ENCODE peak calls at places on chromosomes 11 and 22, in nine cellular contexts. One of them, this sample, is unnamed. For H3K9me3, the result is how much of the 10 kb centered on the place peaks cover.

GRCh38 chr11:87120937-87121336 is 83.2 kb downstream of the TMEM135 start:
- DNase-seq in colonic mucosa: no peak
- DNase-seq in body of pancreas: no peak
- DNase-seq in sigmoid colon: no peak
- DNase-seq in CD8-positive, alpha-beta T cell: no peak
- DNase-seq in fibroblast of lung: no peak
- DNase-seq in IMR-90: no peak
- DNase-seq in CD4-positive, alpha-beta T cell: no peak
- DNase-seq in tibial nerve: no peak
- DNase-seq in this sample: no peak

GRCh38 chr11:111733009-111733408 is 33.2 kb downstream of the PPP2R1B start:
- DNase-seq in body of pancreas: peak
- DNase-seq in CD4-positive, alpha-beta T cell: no peak
- DNase-seq in IMR-90: peak
- DNase-seq in colonic mucosa: no peak
- DNase-seq in tibial nerve: peak
- DNase-seq in sigmoid colon: peak
- DNase-seq in CD8-positive, alpha-beta T cell: no peak
- DNase-seq in fibroblast of lung: peak
- DNase-seq in this sample: peak

GRCh38 chr11:70717961-70718595 is 319.7 kb downstream of the CTTN start:
- DNase-seq in body of pancreas: no peak
- DNase-seq in CD8-positive, alpha-beta T cell: no peak
- DNase-seq in tibial nerve: no peak
- DNase-seq in sigmoid colon: no peak
- DNase-seq in IMR-90: no peak
- DNase-seq in fibroblast of lung: no peak
- DNase-seq in CD4-positive, alpha-beta T cell: no peak
- DNase-seq in colonic mucosa: no peak
- DNase-seq in this sample: peak

GRCh38 chr11:66919938-66920337 is 38.2 kb downstream of the PC start:
- DNase-seq in CD4-positive, alpha-beta T cell: no peak
- DNase-seq in IMR-90: no peak
- DNase-seq in sigmoid colon: no peak
- DNase-seq in colonic mucosa: no peak
- DNase-seq in fibroblast of lung: no peak
- DNase-seq in body of pancreas: no peak
- DNase-seq in CD8-positive, alpha-beta T cell: no peak
- DNase-seq in tibial nerve: no peak
- DNase-seq in this sample: no peak

GRCh38 chr11:60691636-60692035 is 7.8 kb upstream of the MS4A8 start:
- DNase-seq in tibial nerve: no peak
- DNase-seq in CD8-positive, alpha-beta T cell: no peak
- DNase-seq in body of pancreas: no peak
- DNase-seq in sigmoid colon: no peak
- DNase-seq in colonic mucosa: no peak
- DNase-seq in CD4-positive, alpha-beta T cell: no peak
- DNase-seq in fibroblast of lung: no peak
- DNase-seq in IMR-90: no peak
- DNase-seq in this sample: no peak

GRCh38 chr11:22431074-22431473 is 92.9 kb downstream of the SLC17A6 start:
- DNase-seq in sigmoid colon: no peak
- DNase-seq in IMR-90: no peak
- DNase-seq in CD8-positive, alpha-beta T cell: no peak
- DNase-seq in body of pancreas: no peak
- DNase-seq in colonic mucosa: no peak
- DNase-seq in tibial nerve: no peak
- DNase-seq in fibroblast of lung: no peak
- DNase-seq in CD4-positive, alpha-beta T cell: no peak
- DNase-seq in this sample: no peak

GRCh38 chr11:31817621-31818493 is 6.7 kb upstream of the PAX6 start:
- DNase-seq in sigmoid colon: no peak
- DNase-seq in CD4-positive, alpha-beta T cell: no peak
- DNase-seq in IMR-90: no peak
- DNase-seq in CD8-positive, alpha-beta T cell: no peak
- DNase-seq in colonic mucosa: no peak
- DNase-seq in fibroblast of lung: no peak
- DNase-seq in tibial nerve: no peak
- DNase-seq in body of pancreas: peak
- DNase-seq in this sample: no peak

GRCh38 chr11:6626971-6627761 is 7.9 kb upstream of the TPP1 start:
- DNase-seq in body of pancreas: no peak
- DNase-seq in CD4-positive, alpha-beta T cell: no peak
- DNase-seq in CD8-positive, alpha-beta T cell: no peak
- DNase-seq in tibial nerve: no peak
- DNase-seq in fibroblast of lung: no peak
- DNase-seq in IMR-90: no peak
- DNase-seq in colonic mucosa: no peak
- DNase-seq in sigmoid colon: no peak
- DNase-seq in this sample: no peak

GRCh38 chr11:126380909-126381308 is 25.4 kb downstream of the ST3GAL4 start:
- DNase-seq in tibial nerve: no peak
- DNase-seq in CD8-positive, alpha-beta T cell: no peak
- DNase-seq in IMR-90: no peak
- DNase-seq in body of pancreas: no peak
- DNase-seq in colonic mucosa: no peak
- DNase-seq in CD4-positive, alpha-beta T cell: no peak
- DNase-seq in fibroblast of lung: no peak
- DNase-seq in sigmoid colon: no peak
- DNase-seq in this sample: no peak

GRCh38 chr11:73307323-73308002 is 613 bp upstream of the ARHGEF17 start:
- DNase-seq in colonic mucosa: peak
- DNase-seq in body of pancreas: peak
- DNase-seq in sigmoid colon: peak
- DNase-seq in CD4-positive, alpha-beta T cell: peak
- DNase-seq in IMR-90: peak
- DNase-seq in fibroblast of lung: peak
- DNase-seq in CD8-positive, alpha-beta T cell: peak
- DNase-seq in tibial nerve: peak
- DNase-seq in this sample: peak

GRCh38 chr11:73308963-73309960 is 1.2 kb downstream of the ARHGEF17 start:
- DNase-seq in colonic mucosa: peak
- DNase-seq in IMR-90: peak
- DNase-seq in CD4-positive, alpha-beta T cell: no peak
- DNase-seq in sigmoid colon: peak
- DNase-seq in tibial nerve: peak
- DNase-seq in fibroblast of lung: peak
- DNase-seq in body of pancreas: peak
- DNase-seq in CD8-positive, alpha-beta T cell: no peak
- DNase-seq in this sample: peak

GRCh38 chr11:73306977-73307322 is 1.1 kb upstream of the ARHGEF17 start:
- DNase-seq in CD4-positive, alpha-beta T cell: no peak
- DNase-seq in tibial nerve: no peak
- DNase-seq in body of pancreas: no peak
- DNase-seq in IMR-90: no peak
- DNase-seq in fibroblast of lung: no peak
- DNase-seq in sigmoid colon: no peak
- DNase-seq in CD8-positive, alpha-beta T cell: no peak
- DNase-seq in colonic mucosa: peak
- DNase-seq in this sample: peak

GRCh38 chr11:73310076-73310475 is 2.0 kb downstream of the ARHGEF17 start:
- DNase-seq in CD4-positive, alpha-beta T cell: no peak
- DNase-seq in body of pancreas: no peak
- DNase-seq in tibial nerve: no peak
- DNase-seq in IMR-90: no peak
- DNase-seq in fibroblast of lung: no peak
- DNase-seq in colonic mucosa: no peak
- DNase-seq in sigmoid colon: peak
- DNase-seq in CD8-positive, alpha-beta T cell: no peak
- DNase-seq in this sample: peak

DNA sequence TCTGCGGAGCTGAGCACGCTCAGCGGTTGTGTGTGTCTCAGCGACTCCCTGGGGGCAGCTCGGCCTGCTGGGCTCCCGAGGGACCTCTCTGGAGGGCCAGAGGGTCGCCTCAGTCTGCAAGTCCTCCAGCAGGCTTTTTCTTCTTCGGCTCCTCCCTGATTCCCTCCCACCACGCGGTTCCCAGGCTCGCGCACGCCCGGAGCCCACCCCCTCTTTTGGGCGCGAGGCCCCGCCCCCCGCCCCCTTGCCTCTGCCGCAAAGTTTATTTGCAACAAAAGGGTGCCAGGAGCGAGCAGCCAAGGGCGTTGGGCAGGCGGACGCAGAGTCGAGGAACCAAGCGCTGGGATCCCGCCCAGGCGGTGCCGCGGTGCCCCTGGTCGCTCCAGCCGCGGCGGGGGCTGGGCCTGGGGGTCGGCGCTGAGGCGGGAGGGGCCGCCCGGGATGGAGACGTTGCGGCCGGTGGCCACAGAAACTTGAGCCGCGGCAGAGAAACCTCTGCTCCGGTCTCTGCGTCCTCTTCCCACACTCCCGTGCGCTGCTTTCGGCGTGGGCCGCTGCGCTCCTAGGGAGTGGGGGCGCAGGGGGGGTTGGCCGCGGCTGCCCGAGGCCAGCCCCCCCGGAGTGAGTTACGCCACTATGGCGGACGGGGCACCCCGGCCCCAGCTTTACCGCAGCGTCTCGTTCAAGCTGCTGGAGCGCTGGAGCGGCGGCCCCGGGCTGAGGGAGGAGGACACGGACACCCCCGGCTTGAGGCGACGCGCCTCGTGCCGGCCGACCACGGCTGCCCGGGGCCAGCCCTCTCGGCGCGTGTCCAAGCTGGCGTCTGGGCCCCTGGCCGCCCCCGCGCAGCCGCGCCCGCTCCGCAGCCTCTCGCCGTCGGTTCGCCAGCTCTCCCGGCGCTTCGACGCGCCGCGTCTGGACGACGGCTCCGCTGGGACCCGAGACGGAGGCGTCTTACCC is at the start of gene ARHGEF17:
- DNase-seq in fibroblast of lung: peak
- DNase-seq in body of pancreas: peak
- DNase-seq in sigmoid colon: peak
- DNase-seq in tibial nerve: peak
- DNase-seq in CD4-positive, alpha-beta T cell: no peak
- DNase-seq in colonic mucosa: peak
- DNase-seq in IMR-90: peak
- DNase-seq in CD8-positive, alpha-beta T cell: no peak
- DNase-seq in this sample: peak
- H3K27ac ChIP-seq in fibroblast of lung: peak
- H3K27ac ChIP-seq in body of pancreas: peak
- H3K27ac ChIP-seq in sigmoid colon: peak
- H3K27ac ChIP-seq in tibial nerve: peak
- H3K27ac ChIP-seq in CD4-positive, alpha-beta T cell: no peak
- H3K27ac ChIP-seq in colonic mucosa: peak
- H3K27ac ChIP-seq in IMR-90: peak
- H3K27ac ChIP-seq in CD8-positive, alpha-beta T cell: no peak
- H3K27ac ChIP-seq in this sample: peak

GRCh38 chr11:133243832-133244231 is 288.5 kb downstream of the OPCML start:
- DNase-seq in tibial nerve: no peak
- DNase-seq in colonic mucosa: no peak
- DNase-seq in sigmoid colon: no peak
- DNase-seq in CD8-positive, alpha-beta T cell: no peak
- DNase-seq in body of pancreas: no peak
- DNase-seq in IMR-90: no peak
- DNase-seq in CD4-positive, alpha-beta T cell: no peak
- DNase-seq in fibroblast of lung: no peak
- DNase-seq in this sample: no peak
- TF ChIP-seq CTCF in tibial nerve: no peak
- TF ChIP-seq CTCF in colonic mucosa: no peak
- TF ChIP-seq CTCF in sigmoid colon: no peak
- TF ChIP-seq CTCF in CD8-positive, alpha-beta T cell: no peak
- TF ChIP-seq CTCF in body of pancreas: no peak
- TF ChIP-seq CTCF in IMR-90: no peak
- TF ChIP-seq CTCF in CD4-positive, alpha-beta T cell: no peak
- TF ChIP-seq CTCF in fibroblast of lung: no peak
- TF ChIP-seq CTCF in this sample: no peak

GRCh38 chr22:11629661-11630385 is 3898.2 kb upstream of the OR11H1 start:
- DNase-seq in CD4-positive, alpha-beta T cell: no peak
- DNase-seq in body of pancreas: no peak
- DNase-seq in CD8-positive, alpha-beta T cell: no peak
- DNase-seq in tibial nerve: no peak
- DNase-seq in sigmoid colon: no peak
- DNase-seq in fibroblast of lung: no peak
- DNase-seq in colonic mucosa: no peak
- DNase-seq in IMR-90: no peak
- DNase-seq in this sample: no peak

GRCh38 chr22:11626422-11626773 is 3901.6 kb upstream of the OR11H1 start:
- DNase-seq in CD4-positive, alpha-beta T cell: no peak
- DNase-seq in CD8-positive, alpha-beta T cell: no peak
- DNase-seq in body of pancreas: no peak
- DNase-seq in colonic mucosa: no peak
- DNase-seq in fibroblast of lung: no peak
- DNase-seq in sigmoid colon: no peak
- DNase-seq in tibial nerve: no peak
- DNase-seq in IMR-90: no peak
- DNase-seq in this sample: no peak

GRCh38 chr22:11627436-11627797 is 3900.6 kb upstream of the OR11H1 start:
- DNase-seq in body of pancreas: no peak
- DNase-seq in CD4-positive, alpha-beta T cell: no peak
- DNase-seq in tibial nerve: no peak
- DNase-seq in CD8-positive, alpha-beta T cell: no peak
- DNase-seq in sigmoid colon: no peak
- DNase-seq in colonic mucosa: no peak
- DNase-seq in IMR-90: no peak
- DNase-seq in fibroblast of lung: no peak
- DNase-seq in this sample: no peak

GRCh38 chr22:11627798-11628650 is 3900.0 kb upstream of the OR11H1 start:
- DNase-seq in tibial nerve: no peak
- DNase-seq in fibroblast of lung: no peak
- DNase-seq in CD8-positive, alpha-beta T cell: no peak
- DNase-seq in colonic mucosa: no peak
- DNase-seq in sigmoid colon: no peak
- DNase-seq in CD4-positive, alpha-beta T cell: no peak
- DNase-seq in IMR-90: no peak
- DNase-seq in body of pancreas: no peak
- DNase-seq in this sample: no peak

GRCh38 chr22:11628651-11629511 is 3899.1 kb upstream of the OR11H1 start:
- DNase-seq in colonic mucosa: no peak
- DNase-seq in sigmoid colon: no peak
- DNase-seq in IMR-90: no peak
- DNase-seq in fibroblast of lung: no peak
- DNase-seq in CD4-positive, alpha-beta T cell: no peak
- DNase-seq in tibial nerve: no peak
- DNase-seq in CD8-positive, alpha-beta T cell: no peak
- DNase-seq in body of pancreas: no peak
- DNase-seq in this sample: no peak
- H3K9me3 ChIP-seq in colonic mucosa: under half
- H3K9me3 ChIP-seq in sigmoid colon: under half
- H3K9me3 ChIP-seq in IMR-90: under half
- H3K9me3 ChIP-seq in fibroblast of lung: under half
- H3K9me3 ChIP-seq in CD4-positive, alpha-beta T cell: under half
- H3K9me3 ChIP-seq in tibial nerve: half or more
- H3K9me3 ChIP-seq in CD8-positive, alpha-beta T cell: under half
- H3K9me3 ChIP-seq in body of pancreas: under half
- H3K9me3 ChIP-seq in this sample: under half

DNA sequence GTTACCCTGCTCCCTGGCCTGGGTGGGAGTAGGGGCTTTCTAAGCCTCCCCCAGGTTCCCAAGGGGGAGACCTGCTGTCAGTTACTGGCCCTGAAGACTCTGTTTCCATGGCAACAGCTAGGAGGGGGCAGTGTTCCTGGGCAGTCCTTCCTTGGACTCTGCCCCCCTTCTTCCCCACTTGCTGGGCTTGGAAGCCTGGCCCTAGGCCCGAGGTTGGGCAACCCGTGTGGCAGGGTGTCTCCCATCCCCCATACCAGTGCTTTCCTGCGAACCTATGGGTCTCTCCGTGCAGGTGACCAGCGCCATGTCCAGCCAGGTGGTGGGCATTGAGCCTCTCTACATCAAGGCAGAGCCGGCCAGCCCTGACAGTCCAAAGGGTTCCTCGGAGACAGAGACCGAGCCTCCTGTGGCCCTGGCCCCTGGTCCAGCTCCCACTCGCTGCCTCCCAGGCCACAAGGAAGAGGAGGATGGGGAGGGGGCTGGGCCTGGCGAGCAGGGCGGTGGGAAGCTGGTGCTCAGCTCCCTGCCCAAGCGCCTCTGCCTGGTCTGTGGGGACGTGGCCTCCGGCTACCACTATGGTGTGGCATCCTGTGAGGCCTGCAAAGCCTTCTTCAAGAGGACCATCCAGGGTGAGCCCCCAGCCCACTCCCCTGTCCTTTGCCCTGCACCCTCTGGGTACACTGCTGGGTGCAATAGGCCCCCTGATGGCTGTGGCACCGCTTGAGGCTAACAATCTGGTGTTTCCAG is 1.7 kb downstream of the ESRRA start:
- DNase-seq in fibroblast of lung: no peak
- DNase-seq in sigmoid colon: peak
- DNase-seq in IMR-90: no peak
- DNase-seq in colonic mucosa: peak
- DNase-seq in CD8-positive, alpha-beta T cell: no peak
- DNase-seq in CD4-positive, alpha-beta T cell: no peak
- DNase-seq in body of pancreas: peak
- DNase-seq in tibial nerve: no peak
- DNase-seq in this sample: peak
- H3K27ac ChIP-seq in fibroblast of lung: no peak
- H3K27ac ChIP-seq in sigmoid colon: peak
- H3K27ac ChIP-seq in IMR-90: no peak
- H3K27ac ChIP-seq in colonic mucosa: peak
- H3K27ac ChIP-seq in CD8-positive, alpha-beta T cell: peak
- H3K27ac ChIP-seq in CD4-positive, alpha-beta T cell: peak
- H3K27ac ChIP-seq in body of pancreas: peak
- H3K27ac ChIP-seq in tibial nerve: peak
- H3K27ac ChIP-seq in this sample: peak